ENCODE peak calls at places on chromosomes 4 and X, in five cellular contexts. U is GM23338; W is HuH-7; E is CD8-positive, alpha-beta memory T cell; I is H4. Y is an unnamed sample.
A peak's percentile ranks its signal among the peaks of the same experiment; 100 is the strongest.

GRCh38 chr4:11182586-11183357 is 245.9 kb downstream of the HS3ST1 start:
- DNase-seq in E (no peak), W (no peak), I (no peak), U (no peak), Y (no peak)

GRCh38 chrX:9339603-9340569 is 125.0 kb upstream of the TBL1X start:
- DNase-seq in E (peak; percentile 47), U (no peak), W (no peak), I (peak; percentile 14), Y (no peak)

GRCh38 chr4:87270144-87270543 is 49.7 kb upstream of the KLHL8 start:
- DNase-seq in E (no peak), I (peak; percentile 48), U (peak; percentile 65), W (peak; percentile 40), Y (no peak)

GRCh38 chr4:158930573-158930972 is 161.7 kb downstream of the FNIP2 start:
- DNase-seq in I (no peak), E (no peak), W (no peak), U (no peak), Y (no peak)

GRCh38 chr4:112509243-112510190 is 6.5 kb downstream of the NEUROG2 start:
- DNase-seq in W (no peak), I (no peak), E (no peak), U (peak; percentile 59), Y (no peak)

GRCh38 chrX:3712080-3712869 is 1.2 kb downstream of the PRKX start:
- DNase-seq in I (no peak), W (no peak), U (peak; percentile 13), E (peak; percentile 29), Y (no peak)

GRCh38 chrX:9131066-9131465 is 97.1 kb upstream of the FAM9B start:
- DNase-seq in U (no peak), W (no peak), I (no peak), E (no peak), Y (no peak)

GRCh38 chr4:118557298-118557851 is 127.8 kb upstream of the METTL14 start:
- DNase-seq in E (no peak), I (peak; percentile 92), U (no peak), W (no peak), Y (no peak)

GRCh38 chr4:67700119-67700873 is 659 bp downstream of the UBA6 start:
- DNase-seq in U (no peak), E (peak; percentile 7), I (no peak), W (no peak), Y (no peak)